ENCODE peak calls at places on chromosomes 7 and 10, in ten cellular contexts. E, V, I, N, O, K, B, S, J and T are unnamed samples.

GRCh38 chr10:128629111-128630096 is 503.2 kb upstream of the MKI67 start:
- DNase-seq in E (peak; percentile 43), V (no peak), I (no peak), N (no peak), O (no peak), K (peak; percentile 43), B (no peak), S (peak; percentile 76), J (no peak), T (no peak)

GRCh38 chr10:132308588-132309451 is 1.1 kb upstream of the STK32C start:
- DNase-seq in E (no peak), V (peak; percentile 78), I (no peak), N (no peak), O (no peak), K (no peak), B (peak; percentile 59), S (no peak), J (no peak), T (no peak)

GRCh38 chr7:113810108-113810748 is 108.6 kb downstream of the PPP1R3A start:
- DNase-seq in E (no peak), V (no peak), I (no peak), N (no peak), O (no peak), K (no peak), B (no peak), S (no peak), J (no peak), T (no peak)

GRCh38 chr7:107327986-107328569 is 141.8 kb upstream of the GPR22 start:
- DNase-seq in E (no peak), V (no peak), I (no peak), N (no peak), O (peak; percentile 51), K (no peak), B (no peak), S (no peak), J (no peak), T (no peak)

GRCh38 chr7:90401989-90402388 is 1.3 kb upstream of the CLDN12 start:
- DNase-seq in E (peak; percentile 74), V (no peak), I (peak; percentile 78), N (no peak), O (peak; percentile 37), K (no peak), B (no peak), S (no peak), J (no peak), T (no peak)

GRCh38 chr7:75892634-75893272 is 13.9 kb downstream of the RHBDD2 start:
- DNase-seq in E (no peak), V (no peak), I (peak; percentile 42), N (peak; percentile 70), O (peak; percentile 26), K (peak; percentile 28), B (peak; percentile 90), S (peak; percentile 41), J (no peak), T (peak; percentile 54)

GRCh38 chr10:5559642-5560141 is 34.9 kb downstream of the CALML3 start:
- DNase-seq in E (no peak), V (peak; percentile 42), I (no peak), N (no peak), O (peak; percentile 78), K (peak; percentile 5), B (no peak), S (no peak), J (no peak), T (no peak)

GRCh38 chr7:22039696-22040095 is 94.0 kb upstream of the CDCA7L start:
- DNase-seq in E (no peak), V (no peak), I (no peak), N (no peak), O (no peak), K (no peak), B (no peak), S (no peak), J (no peak), T (no peak)

GRCh38 chr10:3491571-3491970 is 293.4 kb downstream of the KLF6 start:
- DNase-seq in E (no peak), V (no peak), I (no peak), N (no peak), O (no peak), K (no peak), B (no peak), S (no peak), J (no peak), T (no peak)

GRCh38 chr7:17608114-17608833 is 309.8 kb downstream of the AHR start:
- DNase-seq in E (no peak), V (no peak), I (no peak), N (no peak), O (peak; percentile 50), K (no peak), B (no peak), S (no peak), J (no peak), T (no peak)

GRCh38 chr10:35613107-35613440 is 7.9 kb downstream of the GJD4 start:
- DNase-seq in E (no peak), V (no peak), I (no peak), N (no peak), O (no peak), K (no peak), B (no peak), S (no peak), J (no peak), T (no peak)

GRCh38 chr10:71222541-71223364 is 10.4 kb downstream of the UNC5B start:
- DNase-seq in E (peak; percentile 88), V (peak; percentile 54), I (no peak), N (no peak), O (peak; percentile 79), K (peak; percentile 18), B (no peak), S (no peak), J (no peak), T (no peak)

GRCh38 chr7:125355899-125356298 is 426.3 kb upstream of the POT1 start:
- DNase-seq in E (no peak), V (no peak), I (peak; percentile 1), N (no peak), O (no peak), K (no peak), B (no peak), S (no peak), J (no peak), T (no peak)

DNA sequence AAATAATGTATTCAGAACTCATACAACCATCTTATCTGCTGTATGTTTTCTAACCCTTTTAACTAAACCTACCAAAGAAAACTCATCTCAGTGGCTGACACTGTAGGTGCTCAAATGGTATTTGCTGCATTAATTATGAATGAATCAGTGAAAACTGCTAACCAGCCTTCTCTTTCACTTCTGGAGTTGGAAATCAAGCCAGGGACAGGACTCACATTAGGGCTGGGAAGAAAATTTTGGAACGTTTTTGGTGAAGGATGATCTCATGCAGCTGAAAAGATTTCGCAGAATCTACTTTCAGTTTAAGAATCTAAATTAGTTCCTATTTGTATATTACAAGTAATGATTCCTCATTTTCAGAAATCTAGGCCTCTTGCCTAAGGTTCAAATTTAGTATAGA is 12.9 kb downstream of the MTPN start:
- DNase-seq in E (no peak), V (no peak), I (no peak), N (no peak), O (peak; percentile 7), K (no peak), B (no peak), S (no peak), J (no peak), T (no peak)
- H3K36me3 ChIP-seq in E (peaks cover 5% of the 10 kb centered on the region), V (no peaks in the 10 kb centered on the region), I (no peaks in the 10 kb centered on the region), N (no peaks in the 10 kb centered on the region), O (peaks cover 2% of the 10 kb centered on the region), K (no peaks in the 10 kb centered on the region), B (no peaks in the 10 kb centered on the region), S (no peaks in the 10 kb centered on the region), J (no peaks in the 10 kb centered on the region), T (no peaks in the 10 kb centered on the region)

GRCh38 chr7:130998993-130999602 is 265.1 kb upstream of the KLF14 start:
- DNase-seq in E (no peak), V (no peak), I (no peak), N (no peak), O (peak; percentile 64), K (no peak), B (no peak), S (no peak), J (no peak), T (no peak)
- H3K4me1 ChIP-seq in E (peaks cover 4% of the 10 kb centered on the region), V (no peaks in the 10 kb centered on the region), I (peaks cover 64% of the 10 kb centered on the region), N (peaks cover 73% of the 10 kb centered on the region), O (peaks cover 15% of the 10 kb centered on the region), K (peaks cover 56% of the 10 kb centered on the region), B (peaks cover 69% of the 10 kb centered on the region), S (peaks cover 30% of the 10 kb centered on the region), J (peaks cover 71% of the 10 kb centered on the region), T (peaks cover 5% of the 10 kb centered on the region)

GRCh38 chr7:2542924-2543871 is 12.1 kb downstream of the BRAT1 start:
- DNase-seq in E (no peak), V (no peak), I (no peak), N (no peak), O (no peak), K (no peak), B (peak; percentile 43), S (no peak), J (no peak), T (peak; percentile 12)
- H3K36me3 ChIP-seq in E (peaks cover 69% of the 10 kb centered on the region), V (peaks cover 16% of the 10 kb centered on the region), I (no peaks in the 10 kb centered on the region), N (peaks cover 97% of the 10 kb centered on the region), O (peaks cover 62% of the 10 kb centered on the region), K (peaks cover 74% of the 10 kb centered on the region), B (peaks cover 95% of the 10 kb centered on the region), S (no peaks in the 10 kb centered on the region), J (peaks cover 19% of the 10 kb centered on the region), T (peaks cover 95% of the 10 kb centered on the region)

GRCh38 chr10:108688314-108688713 is 1235.0 kb downstream of the XPNPEP1 start:
- DNase-seq in E (no peak), V (no peak), I (no peak), N (no peak), O (no peak), K (no peak), B (no peak), S (no peak), J (no peak), T (no peak)

GRCh38 chr10:108690530-108690929 is 1232.8 kb downstream of the XPNPEP1 start:
- DNase-seq in E (no peak), V (no peak), I (no peak), N (no peak), O (no peak), K (no peak), B (no peak), S (no peak), J (no peak), T (no peak)

GRCh38 chr10:108684431-108684830 is 1238.9 kb downstream of the XPNPEP1 start:
- DNase-seq in E (no peak), V (no peak), I (no peak), N (no peak), O (no peak), K (no peak), B (no peak), S (no peak), J (no peak), T (no peak)

GRCh38 chr10:108691126-108691525 is 1232.2 kb downstream of the XPNPEP1 start:
- DNase-seq in E (no peak), V (no peak), I (no peak), N (no peak), O (no peak), K (no peak), B (no peak), S (no peak), J (no peak), T (no peak)

DNA sequence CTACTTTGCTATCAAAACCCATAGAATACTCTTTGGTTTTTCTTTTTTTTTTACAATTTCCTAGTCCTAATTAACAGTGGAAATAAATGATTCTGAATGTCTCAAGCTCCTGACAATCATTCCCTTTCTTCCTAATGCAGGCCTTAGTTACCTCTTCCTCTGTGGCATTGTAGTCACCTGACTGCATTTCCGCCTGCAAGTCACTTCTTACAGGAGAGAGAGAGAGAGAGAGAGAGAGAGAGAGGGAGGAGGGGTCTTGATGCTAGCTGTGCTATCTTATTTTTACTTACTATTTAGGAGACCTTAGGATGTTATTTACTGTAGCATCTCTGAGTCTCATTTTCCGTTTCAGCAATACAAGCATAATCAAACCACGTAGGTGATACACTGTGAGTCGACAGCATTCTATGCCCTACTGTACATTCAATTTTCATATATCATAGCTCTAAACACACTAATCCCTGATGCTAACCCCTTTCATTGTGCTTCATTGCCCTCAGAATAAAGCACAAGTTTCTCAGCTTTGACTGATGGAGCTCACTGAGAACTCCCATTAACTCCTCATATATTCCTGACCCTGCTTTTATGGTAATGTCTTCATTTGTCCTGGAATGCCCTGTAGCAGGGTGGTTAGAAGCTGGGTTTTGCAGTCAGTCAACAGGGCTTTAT is 1237.3 kb downstream of the XPNPEP1 start:
- DNase-seq in E (no peak), V (no peak), I (no peak), N (no peak), O (no peak), K (no peak), B (no peak), S (no peak), J (no peak), T (no peak)
- H3K4me1 ChIP-seq in E (no peaks in the 10 kb centered on the region), V (no peaks in the 10 kb centered on the region), I (no peaks in the 10 kb centered on the region), N (no peaks in the 10 kb centered on the region), O (no peaks in the 10 kb centered on the region), K (no peaks in the 10 kb centered on the region), B (no peaks in the 10 kb centered on the region), S (no peaks in the 10 kb centered on the region), J (no peaks in the 10 kb centered on the region), T (no peaks in the 10 kb centered on the region)